ENCODE peak calls at places on chromosomes 5 and 9, in five cellular contexts. One of them, this sample, is unnamed.

GRCh38 chr9:112404367-112404979 is 24.6 kb downstream of the HSDL2 start:
- DNase-seq in AG08395: no peak
- DNase-seq in RWPE1: no peak
- DNase-seq in foreskin fibroblast: no peak
- DNase-seq in ELR: no peak
- DNase-seq in this sample: no peak

GRCh38 chr5:112419596-112420110 is 576 bp upstream of the EPB41L4A start:
- DNase-seq in AG08395: no peak
- DNase-seq in RWPE1: peak
- DNase-seq in foreskin fibroblast: peak
- DNase-seq in ELR: peak
- DNase-seq in this sample: no peak

GRCh38 chr5:159190170-159190569 is 19.2 kb downstream of the RNF145 start:
- DNase-seq in AG08395: no peak
- DNase-seq in RWPE1: no peak
- DNase-seq in foreskin fibroblast: no peak
- DNase-seq in ELR: no peak
- DNase-seq in this sample: no peak

GRCh38 chr5:1316941-1317340 is 22.1 kb upstream of the TERT start:
- DNase-seq in AG08395: no peak
- DNase-seq in RWPE1: no peak
- DNase-seq in foreskin fibroblast: no peak
- DNase-seq in ELR: no peak
- DNase-seq in this sample: no peak

GRCh38 chr9:91433180-91433579 is 9.5 kb upstream of the NFIL3 start:
- DNase-seq in AG08395: peak
- DNase-seq in RWPE1: peak
- DNase-seq in foreskin fibroblast: peak
- DNase-seq in ELR: peak
- DNase-seq in this sample: peak

GRCh38 chr5:6829150-6829784 is 116.0 kb downstream of the TENT4A start:
- DNase-seq in AG08395: peak
- DNase-seq in RWPE1: no peak
- DNase-seq in foreskin fibroblast: peak
- DNase-seq in ELR: no peak
- DNase-seq in this sample: no peak

GRCh38 chr9:13665418-13666066 is 386.1 kb upstream of the MPDZ start:
- DNase-seq in AG08395: peak
- DNase-seq in RWPE1: no peak
- DNase-seq in foreskin fibroblast: peak
- DNase-seq in ELR: peak
- DNase-seq in this sample: no peak

GRCh38 chr9:101485873-101486692 is 47.6 kb upstream of the RNF20 start:
- DNase-seq in AG08395: peak
- DNase-seq in RWPE1: peak
- DNase-seq in foreskin fibroblast: peak
- DNase-seq in ELR: peak
- DNase-seq in this sample: no peak

GRCh38 chr5:141511771-141512325 is 23.0 kb downstream of the PCDHGC5 start:
- DNase-seq in AG08395: no peak
- DNase-seq in RWPE1: no peak
- DNase-seq in foreskin fibroblast: no peak
- DNase-seq in ELR: no peak
- DNase-seq in this sample: no peak

GRCh38 chr9:78295731-78296130 is 1.2 kb upstream of the PSAT1 start:
- DNase-seq in AG08395: no peak
- DNase-seq in RWPE1: no peak
- DNase-seq in foreskin fibroblast: peak
- DNase-seq in ELR: no peak
- DNase-seq in this sample: no peak

GRCh38 chr9:106994463-106994862 is 131.5 kb downstream of the ZNF462 start:
- DNase-seq in AG08395: no peak
- DNase-seq in RWPE1: no peak
- DNase-seq in foreskin fibroblast: no peak
- DNase-seq in ELR: no peak
- DNase-seq in this sample: no peak

GRCh38 chr9:83296123-83296522 is 233.2 kb upstream of the RASEF start:
- DNase-seq in AG08395: no peak
- DNase-seq in RWPE1: no peak
- DNase-seq in foreskin fibroblast: peak
- DNase-seq in ELR: no peak
- DNase-seq in this sample: no peak

GRCh38 chr5:24819841-24820240 is 175.1 kb upstream of the CDH10 start:
- DNase-seq in AG08395: no peak
- DNase-seq in RWPE1: no peak
- DNase-seq in foreskin fibroblast: no peak
- DNase-seq in ELR: no peak
- DNase-seq in this sample: no peak

GRCh38 chr5:152349683-152350526 is 55.2 kb downstream of the NMUR2 start:
- DNase-seq in AG08395: no peak
- DNase-seq in RWPE1: peak
- DNase-seq in foreskin fibroblast: peak
- DNase-seq in ELR: peak
- DNase-seq in this sample: peak

GRCh38 chr5:116436674-116437350 is 137.8 kb downstream of the SEMA6A start:
- DNase-seq in AG08395: no peak
- DNase-seq in RWPE1: no peak
- DNase-seq in foreskin fibroblast: no peak
- DNase-seq in ELR: no peak
- DNase-seq in this sample: no peak

GRCh38 chr5:85049020-85049419 is 664.3 kb upstream of the EDIL3 start:
- DNase-seq in AG08395: no peak
- DNase-seq in RWPE1: no peak
- DNase-seq in foreskin fibroblast: no peak
- DNase-seq in ELR: peak
- DNase-seq in this sample: peak

GRCh38 chr9:82668724-82669324 is 394.1 kb downstream of the RASEF start:
- DNase-seq in AG08395: no peak
- DNase-seq in RWPE1: no peak
- DNase-seq in foreskin fibroblast: no peak
- DNase-seq in ELR: no peak
- DNase-seq in this sample: no peak

GRCh38 chr9:129231022-129231739 is 53.1 kb upstream of the IER5L start:
- DNase-seq in AG08395: no peak
- DNase-seq in RWPE1: no peak
- DNase-seq in foreskin fibroblast: no peak
- DNase-seq in ELR: no peak
- DNase-seq in this sample: no peak

GRCh38 chr5:115168829-115169391 is 798 bp downstream of the TRIM36 start:
- DNase-seq in AG08395: no peak
- DNase-seq in RWPE1: no peak
- DNase-seq in foreskin fibroblast: peak
- DNase-seq in ELR: peak
- DNase-seq in this sample: no peak

GRCh38 chr9:114300846-114301797 is 21.8 kb upstream of the ORM1 start:
- DNase-seq in AG08395: no peak
- DNase-seq in RWPE1: no peak
- DNase-seq in foreskin fibroblast: no peak
- DNase-seq in ELR: no peak
- DNase-seq in this sample: no peak

GRCh38 chr5:54646285-54647101 is 128.9 kb downstream of the SNX18 start:
- DNase-seq in AG08395: peak
- DNase-seq in RWPE1: no peak
- DNase-seq in foreskin fibroblast: peak
- DNase-seq in ELR: no peak
- DNase-seq in this sample: no peak

GRCh38 chr9:78280982-78281668 is 15.8 kb upstream of the PSAT1 start:
- DNase-seq in AG08395: no peak
- DNase-seq in RWPE1: no peak
- DNase-seq in foreskin fibroblast: peak
- DNase-seq in ELR: no peak
- DNase-seq in this sample: no peak

GRCh38 chr5:128774605-128775004 is 190.7 kb upstream of the SLC27A6 start:
- DNase-seq in AG08395: no peak
- DNase-seq in RWPE1: no peak
- DNase-seq in foreskin fibroblast: no peak
- DNase-seq in ELR: peak
- DNase-seq in this sample: no peak

GRCh38 chr5:166637295-166637694 is 1654.2 kb upstream of the WWC1 start:
- DNase-seq in AG08395: no peak
- DNase-seq in RWPE1: no peak
- DNase-seq in foreskin fibroblast: no peak
- DNase-seq in ELR: no peak
- DNase-seq in this sample: no peak

GRCh38 chr9:15211160-15211993 is 95.6 kb downstream of the TTC39B start:
- DNase-seq in AG08395: peak
- DNase-seq in RWPE1: peak
- DNase-seq in foreskin fibroblast: peak
- DNase-seq in ELR: peak
- DNase-seq in this sample: peak

GRCh38 chr5:180402716-180403115 is 49.6 kb upstream of the GFPT2 start:
- DNase-seq in AG08395: no peak
- DNase-seq in RWPE1: no peak
- DNase-seq in foreskin fibroblast: no peak
- DNase-seq in ELR: no peak
- DNase-seq in this sample: no peak

GRCh38 chr5:148145916-148146315 is 22.4 kb upstream of the SPINK14 start:
- DNase-seq in AG08395: no peak
- DNase-seq in RWPE1: peak
- DNase-seq in foreskin fibroblast: no peak
- DNase-seq in ELR: peak
- DNase-seq in this sample: no peak

GRCh38 chr9:91117959-91118651 is 243.6 kb downstream of the AUH start:
- DNase-seq in AG08395: peak
- DNase-seq in RWPE1: no peak
- DNase-seq in foreskin fibroblast: peak
- DNase-seq in ELR: peak
- DNase-seq in this sample: no peak

GRCh38 chr5:149872351-149873040 is 72.1 kb downstream of the PDE6A start:
- DNase-seq in AG08395: no peak
- DNase-seq in RWPE1: no peak
- DNase-seq in foreskin fibroblast: no peak
- DNase-seq in ELR: no peak
- DNase-seq in this sample: no peak

GRCh38 chr5:10695759-10696543 is 65.1 kb downstream of the DAP start:
- DNase-seq in AG08395: peak
- DNase-seq in RWPE1: no peak
- DNase-seq in foreskin fibroblast: no peak
- DNase-seq in ELR: peak
- DNase-seq in this sample: no peak

GRCh38 chr5:5203441-5203840 is 63.3 kb downstream of the ADAMTS16 start:
- DNase-seq in AG08395: no peak
- DNase-seq in RWPE1: no peak
- DNase-seq in foreskin fibroblast: no peak
- DNase-seq in ELR: no peak
- DNase-seq in this sample: no peak

GRCh38 chr9:121282309-121283071 is 14.5 kb downstream of the GSN start:
- DNase-seq in AG08395: peak
- DNase-seq in RWPE1: peak
- DNase-seq in foreskin fibroblast: peak
- DNase-seq in ELR: peak
- DNase-seq in this sample: no peak

GRCh38 chr9:107137495-107138202 is 145.4 kb upstream of the RAD23B start:
- DNase-seq in AG08395: peak
- DNase-seq in RWPE1: peak
- DNase-seq in foreskin fibroblast: peak
- DNase-seq in ELR: peak
- DNase-seq in this sample: peak

This sample was measured in COLO829.